ENCODE peak calls at places on chromosome X, in ten cellular contexts. Y, E, A, K, L, C, S, G, U and J are unnamed samples.

GRCh38 chrX:4550018-4550417 is 836.6 kb upstream of the PRKX start:
- DNase-seq in Y (no peak), E (no peak), A (no peak), K (no peak), L (no peak), C (no peak), S (no peak), G (no peak), U (no peak), J (no peak)

GRCh38 chrX:65596270-65596669 is 61.7 kb upstream of the LAS1L start:
- DNase-seq in Y (no peak), E (peak; percentile 11), A (no peak), K (no peak), L (peak; percentile 38), C (no peak), S (peak; percentile 58), G (no peak), U (peak; percentile 66), J (peak; percentile 35)

GRCh38 chrX:148928803-148929202 is 428.4 kb downstream of the AFF2 start:
- DNase-seq in Y (no peak), E (no peak), A (no peak), K (no peak), L (no peak), C (no peak), S (peak; percentile 56), G (no peak), U (no peak), J (no peak)

GRCh38 chrX:29397506-29397905 is 810.3 kb downstream of the IL1RAPL1 start:
- DNase-seq in Y (no peak), E (no peak), A (no peak), K (no peak), L (no peak), C (no peak), S (peak; percentile 15), G (peak; percentile 38), U (no peak), J (no peak)

GRCh38 chrX:150365953-150366911 is 3.1 kb downstream of the MAMLD1 start:
- DNase-seq in Y (no peak), E (peak; percentile 22), A (peak; percentile 53), K (peak; percentile 56), L (no peak), C (no peak), S (peak; percentile 38), G (no peak), U (peak; percentile 72), J (peak; percentile 64)

GRCh38 chrX:40130207-40130606 is 32.4 kb upstream of the BCOR start:
- DNase-seq in Y (no peak), E (no peak), A (no peak), K (no peak), L (no peak), C (no peak), S (peak; percentile 68), G (no peak), U (peak; percentile 84), J (no peak)

GRCh38 chrX:41334866-41335589 is 1.1 kb downstream of the DDX3X start:
- DNase-seq in Y (no peak), E (peak; percentile 66), A (peak; percentile 46), K (peak; percentile 15), L (peak; percentile 30), C (peak; percentile 84), S (peak; percentile 58), G (no peak), U (peak; percentile 61), J (peak; percentile 67)

GRCh38 chrX:38129366-38129765 is 91.3 kb downstream of the SRPX start:
- DNase-seq in Y (no peak), E (no peak), A (no peak), K (no peak), L (no peak), C (no peak), S (no peak), G (no peak), U (no peak), J (no peak)

GRCh38 chrX:110315541-110315940 is 2.3 kb downstream of the AMMECR1 start:
- DNase-seq in Y (no peak), E (no peak), A (no peak), K (no peak), L (no peak), C (peak; percentile 22), S (peak; percentile 36), G (no peak), U (no peak), J (no peak)

GRCh38 chrX:48794993-48795501 is 6.8 kb upstream of the HDAC6 start:
- DNase-seq in Y (no peak), E (no peak), A (no peak), K (no peak), L (no peak), C (no peak), S (peak; percentile 51), G (peak; percentile 19), U (peak; percentile 67), J (no peak)

GRCh38 chrX:1601768-1602085 is 10.3 kb downstream of the AKAP17A start:
- DNase-seq in Y (no peak), E (no peak), A (no peak), K (peak; percentile 5), L (no peak), C (no peak), S (no peak), G (no peak), U (no peak), J (no peak)

GRCh38 chrX:3176439-3176820 is 135.2 kb downstream of the ARSF start:
- DNase-seq in Y (no peak), E (no peak), A (no peak), K (no peak), L (no peak), C (no peak), S (peak; percentile 76), G (peak; percentile 84), U (peak; percentile 41), J (no peak)

GRCh38 chrX:107710617-107711391 is 64.8 kb downstream of the TSC22D3 start:
- DNase-seq in Y (peak; percentile 70), E (no peak), A (no peak), K (no peak), L (peak; percentile 19), C (peak; percentile 69), S (peak; percentile 97), G (peak; percentile 86), U (peak; percentile 91), J (no peak)

GRCh38 chrX:140172401-140172800 is 207.1 kb upstream of the CXorf66 start:
- DNase-seq in Y (no peak), E (no peak), A (no peak), K (no peak), L (no peak), C (no peak), S (no peak), G (no peak), U (no peak), J (no peak)

GRCh38 chrX:50579955-50580354 is 109.3 kb upstream of the DGKK start:
- DNase-seq in Y (peak; percentile 8), E (no peak), A (peak; percentile 25), K (no peak), L (no peak), C (peak; percentile 14), S (peak; percentile 71), G (peak; percentile 1), U (peak; percentile 43), J (no peak)

GRCh38 chrX:129577473-129577872 is 37.4 kb downstream of the OCRL start:
- DNase-seq in Y (no peak), E (no peak), A (no peak), K (no peak), L (no peak), C (no peak), S (peak; percentile 83), G (peak; percentile 46), U (peak; percentile 71), J (no peak)

GRCh38 chrX:47539860-47540259 is 21.1 kb upstream of the ARAF start:
- DNase-seq in Y (no peak), E (no peak), A (no peak), K (no peak), L (no peak), C (no peak), S (no peak), G (no peak), U (no peak), J (no peak)

GRCh38 chrX:2710496-2710895 is 19.4 kb downstream of the CD99 start:
- DNase-seq in Y (no peak), E (no peak), A (no peak), K (no peak), L (no peak), C (no peak), S (no peak), G (no peak), U (peak; percentile 55), J (no peak)

GRCh38 chrX:140274761-140275525 is 229.9 kb downstream of the SOX3 start:
- DNase-seq in Y (no peak), E (no peak), A (no peak), K (no peak), L (no peak), C (no peak), S (peak; percentile 2), G (no peak), U (peak; percentile 86), J (no peak)

GRCh38 chrX:129606918-129607317 is 47.8 kb downstream of the APLN start:
- DNase-seq in Y (no peak), E (no peak), A (peak; percentile 77), K (peak; percentile 19), L (no peak), C (no peak), S (peak; percentile 54), G (no peak), U (peak; percentile 62), J (peak; percentile 30)

GRCh38 chrX:9948406-9948805 is 18.8 kb upstream of the CLDN34 start:
- DNase-seq in Y (no peak), E (no peak), A (no peak), K (no peak), L (no peak), C (no peak), S (no peak), G (no peak), U (no peak), J (no peak)

GRCh38 chrX:68721991-68722860 is 74.8 kb downstream of the STARD8 start:
- DNase-seq in Y (no peak), E (no peak), A (no peak), K (no peak), L (no peak), C (no peak), S (no peak), G (no peak), U (no peak), J (no peak)

GRCh38 chrX:151151668-151152267 is 24.6 kb upstream of the GPR50 start:
- DNase-seq in Y (peak; percentile 10), E (no peak), A (peak; percentile 17), K (no peak), L (no peak), C (peak; percentile 24), S (peak; percentile 53), G (no peak), U (peak; percentile 54), J (no peak)

GRCh38 chrX:153662266-153662665 is 11.3 kb downstream of the PNCK start:
- DNase-seq in Y (no peak), E (no peak), A (peak; percentile 63), K (no peak), L (peak; percentile 26), C (no peak), S (peak; percentile 22), G (no peak), U (peak; percentile 47), J (no peak)

GRCh38 chrX:43940811-43941210 is 32.4 kb downstream of the NDP start:
- DNase-seq in Y (no peak), E (no peak), A (no peak), K (no peak), L (no peak), C (no peak), S (peak; percentile 60), G (no peak), U (peak; percentile 33), J (no peak)

GRCh38 chrX:72676465-72676864 is 37.6 kb downstream of the PHKA1 start:
- DNase-seq in Y (no peak), E (no peak), A (no peak), K (no peak), L (no peak), C (no peak), S (peak; percentile 7), G (no peak), U (no peak), J (no peak)

GRCh38 chrX:18833071-18833731 is 125.8 kb downstream of the PPEF1 start:
- DNase-seq in Y (no peak), E (peak; percentile 13), A (peak; percentile 4), K (peak; percentile 14), L (no peak), C (no peak), S (peak; percentile 68), G (no peak), U (no peak), J (no peak)

GRCh38 chrX:11886745-11887144 is 128.7 kb downstream of the MSL3 start:
- DNase-seq in Y (no peak), E (no peak), A (no peak), K (no peak), L (no peak), C (no peak), S (peak; percentile 80), G (no peak), U (peak; percentile 79), J (no peak)